ENCODE peak calls at places on chromosomes 16 and 17, in ten cellular contexts. D is endodermal cell, A is upper lobe of left lung, X is prostate gland, Z is pancreas, V is uterus, G is right lobe of liver, W is cardiac muscle cell, E is hepatocyte, H is endothelial cell of umbilical vein. T is an unnamed sample.

GRCh38 chr17:9648521-9649110 is 3.3 kb downstream of the USP43 start:
- DNase-seq in X (no peak), G (no peak), E (no peak), V (no peak), D (peak; percentile 90), Z (no peak), A (no peak), W (no peak), H (no peak), T (peak; percentile 8)

GRCh38 chr16:47565454-47565853 is 104.3 kb downstream of the PHKB start:
- DNase-seq in X (no peak), G (peak; percentile 33), V (no peak), E (no peak), Z (no peak), H (peak; percentile 30), D (no peak), A (no peak), W (peak; percentile 78), T (no peak)

GRCh38 chr17:7572338-7572587 is 7.2 kb upstream of the CD68 start:
- DNase-seq in E (no peak), Z (no peak), H (no peak), W (no peak), G (no peak), A (no peak), X (no peak), V (no peak), D (no peak), T (no peak)

GRCh38 chr17:28225271-28225670 is 93.7 kb upstream of the TMEM97 start:
- DNase-seq in Z (no peak), G (no peak), H (no peak), X (no peak), D (no peak), W (no peak), E (no peak), A (no peak), V (no peak), T (peak; percentile 66)

GRCh38 chr17:39730095-39730921 is at the start of gene MIEN1:
- DNase-seq in V (peak; percentile 91), W (peak; percentile 87), A (peak; percentile 100), H (peak; percentile 86), X (peak; percentile 90), G (peak; percentile 93), D (peak; percentile 100), Z (peak; percentile 97), E (peak; percentile 96), T (peak; percentile 94)

GRCh38 chr17:16040710-16041251 is 41.2 kb downstream of the TTC19 start:
- DNase-seq in D (no peak), H (peak; percentile 12), Z (peak; percentile 59), V (no peak), G (peak; percentile 53), W (peak; percentile 81), E (peak; percentile 72), A (no peak), X (no peak), T (no peak)

GRCh38 chr16:88754912-88755744 is 29.9 kb downstream of the PIEZO1 start:
- DNase-seq in V (no peak), H (peak; percentile 20), A (no peak), Z (no peak), X (peak; percentile 42), G (no peak), D (peak; percentile 85), W (peak; percentile 25), E (peak; percentile 68), T (no peak)

GRCh38 chr16:63066552-63066951 is 1030.3 kb upstream of the CDH8 start:
- DNase-seq in E (no peak), W (no peak), X (no peak), Z (no peak), A (no peak), V (no peak), G (no peak), D (no peak), H (no peak), T (no peak)

GRCh38 chr16:1559446-1559975 is 26.0 kb downstream of the TMEM204 start:
- DNase-seq in G (no peak), D (no peak), W (no peak), X (no peak), A (no peak), V (no peak), Z (no peak), E (no peak), H (no peak), T (no peak)

GRCh38 chr17:75061618-75062017 is 14.6 kb downstream of the KCTD2 start:
- DNase-seq in V (no peak), H (no peak), G (no peak), A (no peak), W (no peak), X (no peak), Z (no peak), E (no peak), D (no peak), T (no peak)

GRCh38 chr17:75060434-75061054 is 13.5 kb downstream of the KCTD2 start:
- DNase-seq in A (peak; percentile 86), D (no peak), Z (no peak), E (no peak), W (no peak), V (no peak), G (no peak), X (no peak), H (no peak), T (no peak)

GRCh38 chr17:75061055-75061438 is 14.0 kb downstream of the KCTD2 start:
- DNase-seq in W (no peak), D (no peak), X (no peak), V (no peak), E (no peak), H (no peak), A (no peak), G (no peak), Z (no peak), T (no peak)

GRCh38 chr17:75063201-75063600 is 16.2 kb downstream of the KCTD2 start:
- DNase-seq in G (no peak), A (no peak), H (no peak), E (no peak), V (no peak), Z (no peak), W (no peak), D (no peak), X (no peak), T (no peak)

GRCh38 chr17:75059369-75060345 is 12.6 kb downstream of the KCTD2 start:
- DNase-seq in Z (no peak), A (no peak), W (peak; percentile 75), H (peak; percentile 77), V (no peak), D (no peak), X (peak; percentile 48), E (peak; percentile 69), G (no peak), T (no peak)
- H3K27me3 ChIP-seq in Z (no peaks in the 10 kb centered on the region), A (no peaks in the 10 kb centered on the region), W (no peaks in the 10 kb centered on the region), H (no peaks in the 10 kb centered on the region), V (no peaks in the 10 kb centered on the region), D (no peaks in the 10 kb centered on the region), X (no peaks in the 10 kb centered on the region), E (no peaks in the 10 kb centered on the region), G (no peaks in the 10 kb centered on the region), T (no peaks in the 10 kb centered on the region)

DNA sequence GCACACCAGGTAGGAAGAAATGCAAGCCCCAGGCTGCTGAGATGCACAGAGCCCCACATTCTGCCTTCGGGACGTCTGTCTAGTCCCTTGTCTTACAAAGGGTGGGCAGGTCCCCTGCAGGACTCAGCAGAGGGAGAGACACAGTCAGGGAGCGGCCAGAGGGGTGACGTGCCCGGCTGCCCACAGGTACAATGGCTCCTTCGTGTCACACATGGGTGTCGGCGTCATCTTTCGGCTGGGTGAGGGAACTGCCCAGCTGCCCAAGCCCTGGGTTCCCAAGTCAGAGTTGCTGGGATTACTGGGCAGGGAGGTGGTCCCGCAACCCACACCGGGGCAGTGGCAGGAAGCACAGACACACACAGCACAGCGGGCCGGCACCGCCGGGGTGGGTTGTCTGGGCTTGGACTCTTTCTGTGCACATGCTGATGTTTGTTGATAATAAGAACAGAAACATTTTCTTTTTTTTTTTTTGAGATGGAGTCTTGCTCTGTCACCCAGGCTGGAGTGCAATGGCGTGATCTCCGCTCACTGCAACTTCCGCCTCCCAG is 80.6 kb downstream of the JPH3 start:
- DNase-seq in W (no peak), V (no peak), E (no peak), H (no peak), A (peak; percentile 76), G (no peak), Z (no peak), X (no peak), D (no peak), T (no peak)
- H3K27me3 ChIP-seq in W (no peaks in the 10 kb centered on the region), V (no peaks in the 10 kb centered on the region), E (no peaks in the 10 kb centered on the region), H (no peaks in the 10 kb centered on the region), A (no peaks in the 10 kb centered on the region), G (no peaks in the 10 kb centered on the region), Z (no peaks in the 10 kb centered on the region), X (peaks cover 4% of the 10 kb centered on the region), D (no peaks in the 10 kb centered on the region), T (peaks cover 52% of the 10 kb centered on the region)

GRCh38 chr16:85989376-85989775 is 90.4 kb downstream of the IRF8 start:
- DNase-seq in H (no peak), X (no peak), V (no peak), E (no peak), G (no peak), A (no peak), Z (no peak), W (no peak), D (peak; percentile 24), T (peak; percentile 20)
- H3K27me3 ChIP-seq in H (peaks cover 5% of the 10 kb centered on the region), X (no peaks in the 10 kb centered on the region), V (no peaks in the 10 kb centered on the region), E (no peaks in the 10 kb centered on the region), G (no peaks in the 10 kb centered on the region), A (no peaks in the 10 kb centered on the region), Z (no peaks in the 10 kb centered on the region), W (peaks cover 6% of the 10 kb centered on the region), D (no peaks in the 10 kb centered on the region), T (peaks cover 58% of the 10 kb centered on the region)

GRCh38 chr16:68642436-68643064 is 2.6 kb upstream of the CDH3 start:
- DNase-seq in G (peak; percentile 28), E (peak; percentile 72), H (peak; percentile 12), A (peak; percentile 85), D (peak; percentile 95), Z (no peak), W (peak; percentile 38), X (no peak), V (peak; percentile 42), T (no peak)

GRCh38 chr16:68643227-68643626 is 1.9 kb upstream of the CDH3 start:
- DNase-seq in W (no peak), H (no peak), D (peak; percentile 57), G (no peak), X (no peak), Z (no peak), A (no peak), E (no peak), V (no peak), T (no peak)

GRCh38 chr16:68644715-68645493 is at the start of gene CDH3:
- DNase-seq in W (peak; percentile 48), Z (peak; percentile 63), A (peak; percentile 93), D (peak; percentile 97), E (peak; percentile 80), H (no peak), X (peak; percentile 84), G (no peak), V (peak; percentile 57), T (no peak)

GRCh38 chr16:68644303-68644702 is 807 bp upstream of the CDH3 start:
- DNase-seq in X (no peak), E (peak; percentile 57), D (peak; percentile 84), W (no peak), H (no peak), A (no peak), Z (no peak), G (no peak), V (no peak), T (no peak)

DNA sequence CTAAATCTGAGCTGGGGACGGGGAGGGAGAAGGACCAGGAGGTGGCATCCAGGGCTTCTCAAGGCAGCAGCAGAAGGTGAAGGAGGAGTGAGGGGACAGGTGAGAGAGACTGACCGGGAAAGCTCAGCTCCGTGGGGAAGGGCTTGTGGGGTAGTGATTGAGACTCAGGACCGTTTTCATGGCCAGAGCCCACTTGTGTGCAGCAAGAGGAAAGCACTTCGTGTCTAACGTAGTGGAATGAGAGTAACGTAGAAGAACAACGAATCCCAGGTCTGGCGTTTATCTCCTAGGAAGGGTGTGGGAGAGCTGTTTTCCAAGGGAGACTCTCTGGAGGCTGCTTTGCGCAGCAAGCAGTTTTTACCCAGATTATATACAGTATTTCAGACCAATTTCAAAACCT is 1.3 kb upstream of the CDH3 start:
- DNase-seq in X (no peak), A (no peak), D (peak; percentile 59), E (peak; percentile 57), H (no peak), V (no peak), W (peak; percentile 46), Z (no peak), G (no peak), T (no peak)
- H3K27me3 ChIP-seq in X (no peaks in the 10 kb centered on the region), A (no peaks in the 10 kb centered on the region), D (peaks cover 34% of the 10 kb centered on the region), E (peaks cover 13% of the 10 kb centered on the region), H (peaks cover 41% of the 10 kb centered on the region), V (no peaks in the 10 kb centered on the region), W (no peaks in the 10 kb centered on the region), Z (no peaks in the 10 kb centered on the region), G (peaks cover 9% of the 10 kb centered on the region), T (peaks cover 59% of the 10 kb centered on the region)